ENCODE peak calls at places on chromosome 15, in four cellular contexts. C, S, F and E are unnamed samples.

GRCh38 chr15:57216288-57216687 is 160.0 kb upstream of the CGNL1 start:
- DNase-seq in C (no peak), S (no peak), F (no peak), E (no peak)

GRCh38 chr15:70584838-70585706 is 178.3 kb downstream of the UACA start:
- DNase-seq in C (peak; percentile 80), F (no peak), S (no peak), E (no peak)

GRCh38 chr15:55856506-55856905 is 113.6 kb upstream of the PRTG start:
- DNase-seq in C (peak; percentile 13), F (no peak), S (no peak), E (no peak)

GRCh38 chr15:43249699-43250203 is 17.0 kb downstream of the TGM5 start:
- DNase-seq in F (peak; percentile 35), S (no peak), C (no peak), E (no peak)

GRCh38 chr15:45121706-45122417 is 7.7 kb downstream of the DUOXA2 start:
- DNase-seq in S (no peak), F (peak; percentile 31), C (no peak), E (no peak)

GRCh38 chr15:44666208-44667038 is 3.0 kb upstream of the SPG11 start:
- DNase-seq in F (no peak), S (no peak), C (no peak), E (no peak)

GRCh38 chr15:52337198-52337853 is 41.7 kb upstream of the MYO5C start:
- DNase-seq in F (no peak), C (no peak), S (no peak), E (no peak)

GRCh38 chr15:62165029-62165792 is at the start of gene C2CD4B:
- DNase-seq in F (no peak), S (peak; percentile 94), C (peak; percentile 73), E (no peak)

GRCh38 chr15:97836003-97836402 is 124.5 kb upstream of the ARRDC4 start:
- DNase-seq in C (no peak), F (no peak), S (no peak), E (no peak)

GRCh38 chr15:45648521-45649200 is 13.8 kb downstream of the SQOR start:
- DNase-seq in C (no peak), S (peak; percentile 60), F (no peak), E (no peak)

GRCh38 chr15:62248277-62248974 is 83.3 kb upstream of the C2CD4B start:
- DNase-seq in F (no peak), C (no peak), S (no peak), E (no peak)

GRCh38 chr15:51281368-51281967 is 56.9 kb downstream of the CYP19A1 start:
- DNase-seq in S (peak; percentile 65), C (peak; percentile 74), F (no peak), E (no peak)

GRCh38 chr15:27327467-27328045 is 356.6 kb downstream of the GABRG3 start:
- DNase-seq in C (no peak), S (no peak), F (no peak), E (no peak)

GRCh38 chr15:78850926-78851600 is 21.6 kb upstream of the MORF4L1 start:
- DNase-seq in S (no peak), C (no peak), F (no peak), E (no peak)

GRCh38 chr15:71595846-71596553 is 214.4 kb upstream of the NR2E3 start:
- DNase-seq in S (no peak), F (no peak), C (no peak), E (no peak)

GRCh38 chr15:75153084-75153483 is 48.6 kb upstream of the C15orf39 start:
- DNase-seq in C (no peak), S (no peak), F (no peak), E (no peak)

GRCh38 chr15:99546436-99547100 is 19.2 kb upstream of the MEF2A start:
- DNase-seq in C (no peak), S (no peak), F (no peak), E (no peak)

GRCh38 chr15:79035111-79035601 is 55.4 kb downstream of the RASGRF1 start:
- DNase-seq in S (no peak), C (no peak), F (no peak), E (no peak)

GRCh38 chr15:22839046-22839705 is 710 bp downstream of the NIPA2 start:
- DNase-seq in C (no peak), S (no peak), F (no peak), E (no peak)

GRCh38 chr15:56236197-56236596 is 7.5 kb downstream of the RFX7 start:
- DNase-seq in S (no peak), F (no peak), C (no peak), E (no peak)

GRCh38 chr15:58066042-58066867 is 744 bp upstream of the ALDH1A2 start:
- DNase-seq in F (no peak), C (peak; percentile 90), S (peak; percentile 63), E (peak; percentile 88)

GRCh38 chr15:47887181-47887580 is 169.9 kb downstream of the SEMA6D start:
- DNase-seq in C (no peak), S (no peak), F (no peak), E (no peak)

GRCh38 chr15:70494861-70495571 is 268.3 kb downstream of the UACA start:
- DNase-seq in S (no peak), C (no peak), F (peak; percentile 65), E (no peak)

GRCh38 chr15:59185725-59186124 is 20.9 kb upstream of the LDHAL6B start:
- DNase-seq in C (no peak), S (no peak), F (no peak), E (no peak)
- TF ChIP-seq CTCF in C (no peak), S (no peak), F (no peak), E (no peak)

DNA sequence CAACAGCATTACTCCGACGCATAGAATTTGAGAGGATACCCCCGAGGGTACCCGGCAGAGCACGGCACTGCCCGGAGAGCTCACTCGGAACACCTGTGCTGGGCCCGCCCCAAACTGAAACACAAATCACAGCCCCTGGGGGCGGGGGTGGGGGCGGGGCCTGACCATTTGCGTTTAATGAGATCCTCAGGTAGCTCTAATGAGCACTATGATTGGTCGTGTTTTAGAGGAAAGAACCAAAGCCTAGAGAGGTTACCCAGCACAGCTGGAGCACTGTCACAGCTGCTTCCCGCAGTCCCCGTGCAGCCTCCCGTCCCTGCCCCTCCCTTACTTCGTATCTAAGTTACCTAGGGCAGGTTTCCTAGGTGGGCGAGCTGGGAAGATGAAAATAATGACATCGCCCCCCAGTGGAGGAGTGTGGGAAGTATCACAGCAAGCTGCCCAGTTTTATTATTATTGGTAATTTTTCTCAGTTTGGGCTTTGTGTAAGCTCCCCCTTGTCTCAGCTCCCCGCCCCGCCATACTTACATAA is 187.1 kb downstream of the PDE8A start:
- DNase-seq in F (no peak), C (peak; percentile 38), S (peak; percentile 74), E (no peak)
- TF ChIP-seq CTCF in F (peak; percentile 50), C (peak; percentile 83), S (peak; percentile 40), E (peak; percentile 45)

DNA sequence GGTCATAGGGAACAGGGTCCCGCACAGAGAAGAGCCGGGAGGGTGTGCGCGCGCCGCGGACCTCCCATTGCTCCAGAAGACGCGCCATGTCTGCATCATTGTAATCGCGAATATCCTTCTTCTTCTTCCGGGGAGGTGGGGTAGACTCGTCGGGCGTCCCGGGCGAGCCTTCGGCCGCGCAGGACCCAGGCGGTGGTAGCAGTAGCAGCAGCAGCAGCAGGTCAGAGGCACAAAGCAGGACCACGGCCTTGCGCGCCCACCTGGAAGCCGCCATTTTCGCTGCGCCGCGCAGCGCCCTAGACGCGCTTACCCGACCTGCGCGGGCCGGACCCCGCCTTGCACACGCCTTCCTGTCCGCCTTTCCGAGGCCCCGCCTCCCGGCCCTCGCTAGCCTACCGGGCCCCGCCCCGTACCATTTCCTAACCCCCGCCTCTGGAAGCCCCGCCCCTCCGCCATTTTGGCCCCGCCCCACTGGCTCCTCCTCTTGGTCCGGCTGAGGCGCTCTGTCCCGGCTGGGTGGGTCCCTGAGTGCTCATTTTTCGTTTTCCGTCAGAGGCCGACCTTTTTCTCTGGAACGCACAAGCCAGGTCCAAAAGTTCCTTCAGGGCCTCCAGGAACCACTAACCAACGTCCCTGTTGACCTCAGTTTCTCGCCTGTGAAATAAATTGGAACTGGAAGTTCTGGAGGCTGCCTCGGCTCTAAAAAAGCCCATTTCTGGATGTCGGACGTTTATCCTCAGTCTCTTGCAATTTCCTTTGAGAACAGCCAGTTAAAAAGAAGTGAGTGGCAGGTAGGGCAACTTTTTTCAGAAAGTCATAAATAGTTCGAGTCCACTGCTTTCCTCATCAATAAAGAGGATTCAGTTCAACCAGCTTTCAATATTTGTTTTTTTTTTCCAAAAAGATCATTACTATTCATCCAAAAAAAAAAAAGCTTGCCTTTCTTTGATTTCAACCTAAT is at the start of gene MESD:
- DNase-seq in S (peak; percentile 98), C (peak; percentile 99), F (peak; percentile 65), E (peak; percentile 98)
- TF ChIP-seq CTCF in S (no peak), C (no peak), F (no peak), E (no peak)

DNA sequence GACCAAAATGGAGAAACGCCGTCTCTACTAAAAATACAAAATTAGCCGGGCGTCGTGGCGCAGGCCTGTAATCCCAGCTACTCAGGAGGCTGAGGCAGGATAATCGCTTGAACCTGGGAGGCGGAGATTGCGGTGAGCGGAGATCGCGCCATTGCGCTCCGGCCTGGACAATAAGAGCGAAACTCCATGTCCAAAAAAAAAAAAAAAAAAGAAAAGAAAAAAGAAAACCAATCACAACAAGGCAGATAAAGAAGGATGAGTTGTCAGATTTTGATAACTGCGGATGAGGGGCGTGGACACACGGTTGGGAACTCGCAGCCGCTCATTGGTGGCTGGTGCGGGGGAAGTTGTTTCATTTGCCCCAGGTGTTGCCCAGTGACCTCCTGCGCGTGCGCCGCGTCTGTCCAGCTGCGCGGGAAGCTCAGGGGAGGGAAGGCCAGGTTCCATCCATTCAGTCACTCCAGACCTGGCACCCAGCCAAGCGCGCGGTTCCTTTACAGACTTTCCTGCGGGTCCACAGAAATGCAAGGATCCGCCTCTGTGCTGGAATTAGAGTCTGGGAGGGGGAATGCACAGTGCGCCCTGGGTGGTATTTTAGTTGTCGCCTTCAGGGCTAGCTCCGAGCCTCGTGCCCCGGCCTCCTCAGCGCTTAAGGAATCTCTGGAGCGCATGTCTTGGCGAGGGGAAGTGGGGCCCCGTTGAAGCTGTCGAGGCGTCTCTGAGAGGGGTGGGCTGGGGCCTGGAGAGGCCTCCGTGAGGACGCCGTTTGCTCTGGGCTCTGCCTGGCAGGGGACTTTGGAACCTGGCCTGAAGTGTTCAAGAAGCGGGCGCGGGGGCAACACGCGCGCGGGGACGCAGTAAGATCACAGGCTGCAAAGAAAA is 708 bp upstream of the GCHFR start:
- DNase-seq in C (peak; percentile 28), F (no peak), S (peak; percentile 84), E (no peak)
- TF ChIP-seq CTCF in C (no peak), F (no peak), S (no peak), E (no peak)